ENCODE peak calls at places on chromosomes 6 and 20, in five cellular contexts. Z is ascending aorta, H is T1000, T is Calu3, W is C1 segment of cervical spinal cord. C is an unnamed sample.

GRCh38 chr20:64069614-64070243 is 6.7 kb downstream of the TCEA2 start:
- DNase-seq in Z (no peak), H (no peak), T (peak; percentile 84), W (no peak), C (no peak)

GRCh38 chr6:130134594-130134993 is 88.2 kb downstream of the SAMD3 start:
- DNase-seq in Z (no peak), H (no peak), T (no peak), W (no peak), C (no peak)

GRCh38 chr6:124056884-124057283 is 253.2 kb downstream of the NKAIN2 start:
- DNase-seq in Z (no peak), H (no peak), T (no peak), W (no peak), C (no peak)

GRCh38 chr20:33235696-33236095 is at the start of gene BPIFA1:
- DNase-seq in Z (no peak), H (no peak), T (no peak), W (no peak), C (no peak)

GRCh38 chr6:18022398-18023231 is 35.2 kb upstream of the KIF13A start:
- DNase-seq in Z (no peak), H (peak; percentile 34), T (no peak), W (no peak), C (no peak)

GRCh38 chr6:90169328-90169886 is 127.2 kb downstream of the BACH2 start:
- DNase-seq in Z (no peak), H (no peak), T (no peak), W (no peak), C (no peak)

GRCh38 chr6:125375841-125376240 is 74.1 kb upstream of the HDDC2 start:
- DNase-seq in Z (no peak), H (no peak), T (no peak), W (no peak), C (no peak)

GRCh38 chr6:166573456-166574216 is 12.8 kb downstream of the RAMACL start:
- DNase-seq in Z (no peak), H (no peak), T (no peak), W (no peak), C (no peak)

GRCh38 chr6:128438311-128438916 is 82.0 kb downstream of the PTPRK start:
- DNase-seq in Z (no peak), H (no peak), T (no peak), W (no peak), C (no peak)

GRCh38 chr6:142326539-142326938 is 24.7 kb downstream of the ADGRG6 start:
- DNase-seq in Z (no peak), H (no peak), T (no peak), W (no peak), C (no peak)

GRCh38 chr20:24289737-24290481 is 179.5 kb upstream of the SYNDIG1 start:
- DNase-seq in Z (no peak), H (no peak), T (no peak), W (no peak), C (no peak)

GRCh38 chr20:43853174-43853803 is 61.4 kb upstream of the TOX2 start:
- DNase-seq in Z (no peak), H (no peak), T (no peak), W (no peak), C (no peak)

C was measured in omental fat pad.